ENCODE peak calls at places on chromosomes 12 and 14, in six cellular contexts. U is IMR-90, R is neural progenitor cell, E is HepG2, D is GM23248, Z is H9. Y is an unnamed sample.

GRCh38 chr14:76904740-76905569 is 78.7 kb downstream of the LRRC74A start:
- DNase-seq in D (peak; percentile 99), U (peak; percentile 99), R (no peak), Z (no peak), E (peak; percentile 10), Y (peak; percentile 92)

GRCh38 chr12:72264548-72265175 is 7.5 kb upstream of the TRHDE start:
- DNase-seq in E (peak; percentile 19), Z (no peak), D (peak; percentile 43), U (peak; percentile 48), R (peak; percentile 22), Y (no peak)

GRCh38 chr12:131693149-131693548 is 17.7 kb upstream of the SFSWAP start:
- DNase-seq in U (no peak), R (no peak), E (no peak), Z (no peak), D (no peak), Y (no peak)

GRCh38 chr12:66210840-66211239 is 21.8 kb downstream of the IRAK3 start:
- DNase-seq in U (no peak), E (no peak), D (peak; percentile 56), R (no peak), Z (no peak), Y (no peak)

GRCh38 chr14:102499401-102500189 is 10.0 kb downstream of the ANKRD9 start:
- DNase-seq in U (no peak), D (no peak), E (no peak), Z (peak; percentile 27), R (no peak), Y (no peak)

GRCh38 chr14:37834275-37834674 is 238.8 kb downstream of the TTC6 start:
- DNase-seq in U (no peak), D (no peak), R (no peak), Z (no peak), E (no peak), Y (no peak)

GRCh38 chr14:35386673-35387125 is 17.9 kb downstream of the NFKBIA start:
- DNase-seq in D (no peak), E (no peak), U (no peak), R (peak; percentile 57), Z (no peak), Y (peak; percentile 26)

GRCh38 chr14:70908918-70909641 is 1.8 kb downstream of the PCNX1 start:
- DNase-seq in R (no peak), E (no peak), Z (no peak), U (no peak), D (no peak), Y (no peak)

GRCh38 chr14:37051680-37052079 is 120.7 kb downstream of the SLC25A21 start:
- DNase-seq in D (no peak), E (no peak), U (no peak), R (no peak), Z (peak; percentile 41), Y (no peak)

GRCh38 chr12:108826115-108826806 is 31.1 kb downstream of the SSH1 start:
- DNase-seq in Z (no peak), R (no peak), E (no peak), U (peak; percentile 97), D (peak; percentile 97), Y (peak; percentile 85)

GRCh38 chr14:67566908-67567307 is 33.2 kb downstream of the PIGH start:
- DNase-seq in R (peak; percentile 64), U (no peak), E (no peak), D (no peak), Z (no peak), Y (no peak)

GRCh38 chr12:503111-503761 is 43.5 kb downstream of the B4GALNT3 start:
- DNase-seq in U (no peak), D (no peak), Z (peak; percentile 28), E (no peak), R (no peak), Y (peak; percentile 84)

GRCh38 chr12:47967461-47968430 is 4.3 kb downstream of the TMEM106C start:
- DNase-seq in U (peak; percentile 17), Z (no peak), E (no peak), R (no peak), D (peak; percentile 49), Y (no peak)

DNA sequence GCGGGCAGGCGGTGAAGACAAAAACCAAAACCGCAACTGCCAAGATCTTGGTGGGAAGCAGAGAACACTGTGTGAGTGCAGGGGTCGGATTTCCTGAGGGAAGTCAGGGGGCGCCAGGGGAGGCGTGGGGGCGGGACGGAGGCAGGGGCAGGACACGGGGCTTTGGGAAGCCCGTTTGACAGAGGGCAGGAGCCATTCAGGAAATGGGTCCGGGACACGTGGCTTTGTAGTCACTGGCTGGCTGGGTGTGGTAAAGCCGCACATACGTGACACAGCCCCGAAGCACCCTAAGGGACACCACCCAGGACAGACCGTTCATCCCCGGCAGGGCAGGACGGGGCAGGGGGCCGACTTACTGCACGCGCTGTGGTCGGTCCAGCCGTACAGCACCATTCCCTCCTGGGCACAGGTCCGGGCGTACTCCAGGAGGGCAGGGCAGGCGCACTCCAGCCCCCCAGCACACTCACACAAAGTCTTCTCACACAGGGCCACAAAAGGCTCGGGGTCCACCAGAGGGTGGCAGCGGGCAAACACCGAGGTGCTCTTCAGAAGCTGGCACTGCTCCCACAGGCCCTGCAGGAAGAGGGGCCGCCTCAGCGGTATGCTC is 49.4 kb downstream of the VWF start:
- DNase-seq in D (peak; percentile 65), R (peak; percentile 51), Z (peak; percentile 64), E (no peak), U (no peak), Y (no peak)
- H3K9ac ChIP-seq in D (peak overlapping the region; percentile 57), R (no peak overlapping the region), Z (no peak overlapping the region), E (no peak overlapping the region), U (no peak overlapping the region), Y (peak overlapping the region; percentile 13)

GRCh38 chr12:27905285-27906126 is 67.0 kb downstream of the PTHLH start:
- DNase-seq in Z (peak; percentile 52), E (no peak), U (no peak), D (no peak), R (no peak), Y (no peak)
- H3K9ac ChIP-seq in Z (no peak overlapping the region), E (no peak overlapping the region), U (no peak overlapping the region), D (no peak overlapping the region), R (no peak overlapping the region), Y (no peak overlapping the region)

GRCh38 chr12:75390156-75390898 is 562 bp upstream of the GLIPR1L2 start:
- DNase-seq in U (no peak), R (no peak), D (peak; percentile 60), Z (no peak), E (no peak), Y (no peak)
- H3K9ac ChIP-seq in U (peak overlapping the region; percentile 4), R (no peak overlapping the region), D (peak overlapping the region; percentile 81), Z (no peak overlapping the region), E (no peak overlapping the region), Y (peak overlapping the region; percentile 55)

DNA sequence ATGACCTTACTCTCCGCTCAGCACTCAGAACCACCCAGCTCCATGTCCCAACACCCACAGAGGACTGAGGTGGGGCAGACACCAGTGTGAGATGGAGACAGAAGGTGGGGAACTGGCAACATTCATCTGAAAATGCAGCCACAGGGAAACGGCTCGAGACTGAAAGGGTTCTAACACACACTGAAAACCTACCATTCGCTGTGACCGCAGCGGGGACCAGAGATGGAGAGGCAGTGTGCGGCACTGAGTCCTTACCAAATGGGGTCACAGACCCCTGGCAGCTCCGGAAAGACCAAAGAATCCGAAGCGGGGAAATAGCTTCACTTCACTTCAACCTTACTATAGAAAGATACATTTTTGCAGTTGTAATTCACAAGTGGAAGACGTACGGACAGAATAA is 9.6 kb downstream of the BAG5 start:
- DNase-seq in R (no peak), D (no peak), E (no peak), Z (no peak), U (no peak), Y (no peak)
- H3K9ac ChIP-seq in R (no peak overlapping the region), D (peak overlapping the region; percentile 74), E (no peak overlapping the region), Z (no peak overlapping the region), U (no peak overlapping the region), Y (no peak overlapping the region)

GRCh38 chr14:50856660-50857059 is 15.2 kb upstream of the ABHD12B start:
- DNase-seq in Z (no peak), R (no peak), U (no peak), E (no peak), D (no peak), Y (no peak)

GRCh38 chr14:50862171-50862570 is 9.7 kb upstream of the ABHD12B start:
- DNase-seq in Z (no peak), U (peak; percentile 48), E (peak; percentile 31), D (no peak), R (no peak), Y (no peak)

GRCh38 chr14:50859296-50859624 is 12.6 kb upstream of the ABHD12B start:
- DNase-seq in R (no peak), U (no peak), E (no peak), D (no peak), Z (no peak), Y (no peak)

GRCh38 chr14:50864237-50864636 is 7.6 kb upstream of the ABHD12B start:
- DNase-seq in Z (no peak), R (no peak), E (no peak), U (no peak), D (no peak), Y (no peak)

DNA sequence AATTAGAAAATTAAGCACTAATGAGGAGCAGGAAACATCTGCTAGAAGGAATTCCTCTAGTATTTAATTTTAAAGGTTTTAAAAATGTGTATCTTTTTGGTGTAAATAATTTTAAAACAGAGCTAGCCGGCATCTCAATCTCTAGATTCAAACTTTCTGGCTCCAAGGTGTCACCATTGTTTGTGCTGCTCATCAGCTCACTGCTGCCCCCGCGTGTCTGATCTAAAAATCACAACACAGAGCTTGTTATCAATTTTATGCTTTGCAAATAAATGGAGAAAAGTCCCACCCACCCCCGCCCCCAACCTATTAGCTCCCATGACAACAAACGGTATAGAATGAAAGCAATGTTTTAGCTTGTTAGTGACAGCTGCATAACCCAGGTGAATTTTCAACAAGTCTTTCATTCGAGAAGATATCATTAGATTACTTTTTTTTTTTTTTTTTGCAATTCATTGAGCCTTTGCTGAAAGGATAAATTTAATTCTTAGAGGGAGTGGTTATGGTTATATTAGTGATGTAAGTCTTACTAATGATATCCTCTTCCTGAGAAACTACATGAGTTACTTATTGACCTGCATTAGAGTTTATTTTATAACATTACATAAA is 11.3 kb upstream of the ABHD12B start:
- DNase-seq in D (peak; percentile 80), E (peak; percentile 66), U (peak; percentile 81), Z (peak; percentile 84), R (peak; percentile 78), Y (peak; percentile 81)
- H3K9ac ChIP-seq in D (peak overlapping the region; percentile 73), E (peak overlapping the region; percentile 55), U (no peak overlapping the region), Z (no peak overlapping the region), R (no peak overlapping the region), Y (peak overlapping the region; percentile 34)